ENCODE peak calls at places on chromosomes 7 and 10, in nine cellular contexts. Z is HepG2, U is HCT116, M is A549, B is Panc1, E is K562, L is GM12878, K is HL-60, C is SK-N-SH. W is an unnamed sample.

GRCh38 chr7:128921866-128922440 is 11.4 kb upstream of the KCP start:
- DNase-seq in Z (no peak), L (no peak), B (no peak), U (no peak), C (peak; percentile 20), K (no peak), E (no peak), M (no peak), W (no peak)

GRCh38 chr7:152424348-152425108 is 11.3 kb downstream of the KMT2C start:
- DNase-seq in Z (no peak), M (no peak), L (no peak), C (no peak), B (no peak), K (no peak), U (no peak), E (no peak), W (no peak)

GRCh38 chr10:4514445-4515108 is 311.4 kb upstream of the AKR1E2 start:
- DNase-seq in M (no peak), C (no peak), U (no peak), Z (no peak), B (no peak), L (peak; percentile 13), E (no peak), K (peak; percentile 35), W (no peak)

GRCh38 chr10:97134983-97135382 is 50.8 kb downstream of the SLIT1 start:
- DNase-seq in M (no peak), L (no peak), U (no peak), K (no peak), B (no peak), E (no peak), C (no peak), Z (no peak), W (no peak)

GRCh38 chr10:29132821-29133156 is 156.1 kb upstream of the LYZL1 start:
- DNase-seq in K (no peak), E (peak; percentile 9), M (no peak), C (no peak), Z (no peak), U (peak; percentile 7), B (no peak), L (no peak), W (no peak)

GRCh38 chr10:32104181-32104580 is 48.0 kb upstream of the KIF5B start:
- DNase-seq in U (no peak), L (no peak), K (no peak), C (no peak), E (no peak), B (no peak), M (no peak), Z (no peak), W (no peak)

GRCh38 chr7:66348959-66349358 is 143.8 kb downstream of the TPST1 start:
- DNase-seq in U (no peak), C (no peak), E (no peak), L (no peak), K (no peak), Z (no peak), M (no peak), B (no peak), W (no peak)

GRCh38 chr7:2037301-2037804 is 195.4 kb downstream of the MAD1L1 start:
- DNase-seq in M (no peak), B (no peak), E (no peak), L (no peak), U (no peak), Z (no peak), K (no peak), C (peak; percentile 10), W (no peak)

GRCh38 chr7:157006205-157006747 is 4.2 kb downstream of the MNX1 start:
- DNase-seq in C (peak; percentile 47), L (no peak), Z (no peak), K (no peak), U (no peak), M (no peak), E (no peak), B (no peak), W (peak; percentile 67)

GRCh38 chr7:157650131-157650631 is 313.4 kb downstream of the DNAJB6 start:
- DNase-seq in U (no peak), M (no peak), B (no peak), K (no peak), L (no peak), E (no peak), Z (no peak), C (no peak), W (no peak)

GRCh38 chr7:47988496-47989386 is 9.3 kb upstream of the HUS1 start:
- DNase-seq in K (no peak), M (peak; percentile 21), Z (peak; percentile 13), E (no peak), L (no peak), C (peak; percentile 56), U (no peak), B (no peak), W (peak; percentile 39)

GRCh38 chr10:50585921-50586739 is 37.6 kb downstream of the SGMS1 start:
- DNase-seq in K (peak; percentile 28), M (peak; percentile 80), U (peak; percentile 77), B (no peak), C (no peak), L (no peak), E (peak; percentile 77), Z (no peak), W (no peak)
- TF ChIP-seq REST in K (no peak), M (no peak), U (no peak), B (no peak), C (no peak), L (no peak), E (no peak), Z (no peak), W (no peak)

GRCh38 chr10:25758041-25758457 is 176.0 kb upstream of the MYO3A start:
- DNase-seq in U (peak; percentile 26), B (no peak), M (peak; percentile 50), K (no peak), L (no peak), C (peak; percentile 61), Z (peak; percentile 10), E (peak; percentile 45), W (peak; percentile 75)
- TF ChIP-seq CTCF in U (peak; percentile 74), B (peak; percentile 51), M (peak; percentile 51), K (no peak), L (peak; percentile 52), C (peak; percentile 54), Z (peak; percentile 63), E (peak; percentile 81), W (peak; percentile 95)

GRCh38 chr10:72918352-72918751 is 24.8 kb downstream of the OIT3 start:
- DNase-seq in Z (no peak), E (no peak), K (no peak), C (no peak), L (no peak), U (no peak), M (no peak), B (no peak), W (peak; percentile 10)
- TF ChIP-seq REST in Z (no peak), E (no peak), K (no peak), C (no peak), L (no peak), U (no peak), M (no peak), B (no peak), W (no peak)

GRCh38 chr10:21953585-21954057 is 49.9 kb downstream of the DNAJC1 start:
- DNase-seq in K (no peak), M (peak; percentile 69), B (no peak), Z (peak; percentile 36), C (peak; percentile 54), L (no peak), E (peak; percentile 45), U (peak; percentile 53), W (peak; percentile 70)
- TF ChIP-seq CTCF in K (no peak), M (peak; percentile 66), B (peak; percentile 52), Z (peak; percentile 35), C (peak; percentile 65), L (peak; percentile 33), E (peak; percentile 66), U (peak; percentile 50), W (peak; percentile 55)

GRCh38 chr7:75599244-75599771 is 107.2 kb downstream of the SPDYE5 start:
- DNase-seq in C (peak; percentile 92), E (no peak), L (no peak), B (no peak), Z (no peak), K (no peak), U (no peak), M (no peak), W (peak; percentile 64)

GRCh38 chr7:75596727-75597614 is 104.9 kb downstream of the SPDYE5 start:
- DNase-seq in E (peak; percentile 37), K (no peak), C (no peak), U (no peak), L (peak; percentile 30), Z (no peak), B (no peak), M (peak; percentile 31), W (no peak)

GRCh38 chr7:75604408-75604807 is 112.3 kb downstream of the SPDYE5 start:
- DNase-seq in M (no peak), C (no peak), E (no peak), L (no peak), K (peak; percentile 79), Z (no peak), U (no peak), B (no peak), W (no peak)

GRCh38 chr7:75595766-75596165 is 103.6 kb downstream of the SPDYE5 start:
- DNase-seq in U (no peak), Z (no peak), L (no peak), E (no peak), K (no peak), B (no peak), M (no peak), C (no peak), W (no peak)

DNA sequence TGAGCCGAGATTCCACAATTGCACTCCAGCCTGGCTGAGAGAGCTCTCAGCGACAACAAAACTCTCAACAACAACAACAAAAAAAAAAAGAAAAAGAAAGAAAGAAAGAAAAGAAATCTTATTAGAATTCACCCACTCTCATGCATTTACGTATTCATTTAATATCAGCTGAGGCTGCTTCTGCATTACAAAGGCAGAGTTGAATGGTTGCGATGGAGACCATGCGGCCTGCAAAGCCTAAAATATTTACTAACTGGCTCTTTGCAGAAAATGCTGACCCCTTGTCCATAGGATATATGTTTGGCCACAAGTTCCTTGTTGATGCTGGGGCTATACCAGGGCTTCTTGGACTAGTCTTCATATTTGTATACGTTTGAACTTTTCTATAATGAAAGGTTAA is 109.4 kb downstream of the SPDYE5 start:
- DNase-seq in E (no peak), L (no peak), C (no peak), U (no peak), K (no peak), M (no peak), B (no peak), Z (no peak), W (peak; percentile 34)
- TF ChIP-seq REST in E (no peak), L (no peak), C (no peak), U (no peak), K (no peak), M (no peak), B (no peak), Z (no peak), W (no peak)

DNA sequence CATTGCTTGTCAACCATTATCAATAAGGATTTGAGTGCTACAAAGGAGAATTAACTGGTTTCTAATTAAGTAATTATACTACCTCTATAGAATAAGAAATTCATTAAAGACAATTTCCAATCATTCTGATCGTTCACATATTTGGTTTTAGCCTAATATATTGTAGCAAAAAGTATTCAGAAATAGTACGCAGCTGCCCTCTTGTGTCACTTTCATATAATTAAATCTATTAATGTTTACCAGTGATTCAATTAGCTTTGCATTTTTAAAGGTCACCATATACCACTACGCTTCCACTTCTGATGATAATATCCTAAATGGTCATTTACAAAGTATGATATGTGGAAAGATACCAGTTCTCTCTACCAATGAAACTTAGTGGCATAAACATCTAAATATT is 128.3 kb downstream of the NEBL start:
- DNase-seq in K (no peak), C (peak; percentile 4), Z (no peak), L (no peak), M (no peak), E (no peak), U (no peak), B (no peak), W (peak; percentile 38)
- TF ChIP-seq CTCF in K (no peak), C (peak; percentile 50), Z (peak; percentile 9), L (no peak), M (no peak), E (peak; percentile 33), U (peak; percentile 22), B (peak; percentile 16), W (peak; percentile 68)

W was measured in GM23338.